ENCODE peak calls at places on chromosomes 16 and 17, in five cellular contexts. M, U, Z, O and Q are unnamed samples.

GRCh38 chr17:42459256-42459982 is 741 bp downstream of the ATP6V0A1 start:
- DNase-seq in M (peak; percentile 77), Z (peak; percentile 69), O (peak; percentile 66), U (peak; percentile 54), Q (no peak)

GRCh38 chr16:29664133-29664912 is 1.3 kb downstream of the SPN start:
- DNase-seq in Z (no peak), M (no peak), U (no peak), O (no peak), Q (no peak)

GRCh38 chr17:2264023-2264860 is 39.3 kb downstream of the SMG6 start:
- DNase-seq in Z (peak; percentile 49), O (no peak), U (no peak), M (peak; percentile 39), Q (no peak)

GRCh38 chr16:86495756-86496261 is 14.5 kb upstream of the FOXF1 start:
- DNase-seq in O (no peak), Z (no peak), M (peak; percentile 56), U (peak; percentile 38), Q (no peak)

GRCh38 chr17:13562271-13562800 is 39.4 kb downstream of the HS3ST3A1 start:
- DNase-seq in Z (peak; percentile 97), O (peak; percentile 61), U (no peak), M (peak; percentile 91), Q (no peak)

GRCh38 chr16:77043076-77043475 is 147.9 kb upstream of the MON1B start:
- DNase-seq in Z (no peak), U (no peak), O (peak; percentile 40), M (peak; percentile 5), Q (no peak)

GRCh38 chr17:27760069-27760885 is 40.1 kb downstream of the NOS2 start:
- DNase-seq in M (peak; percentile 26), U (peak; percentile 87), O (peak; percentile 75), Z (peak; percentile 14), Q (peak; percentile 47)

GRCh38 chr16:67024384-67024896 is 4.5 kb upstream of the CBFB start:
- DNase-seq in O (no peak), Z (no peak), U (no peak), M (no peak), Q (no peak)

GRCh38 chr16:50271148-50272041 is 5.0 kb downstream of the ADCY7 start:
- DNase-seq in U (no peak), Z (no peak), O (peak; percentile 47), M (no peak), Q (no peak)

GRCh38 chr16:4115209-4115940 is 867 bp downstream of the ADCY9 start:
- DNase-seq in M (peak; percentile 79), O (peak; percentile 75), Z (peak; percentile 74), U (peak; percentile 71), Q (peak; percentile 61)

GRCh38 chr17:72518810-72519597 is 398.2 kb downstream of the SOX9 start:
- DNase-seq in M (no peak), O (no peak), Z (no peak), U (no peak), Q (no peak)

GRCh38 chr17:39769974-39770587 is 32.3 kb downstream of the GRB7 start:
- DNase-seq in M (no peak), U (no peak), Z (peak; percentile 32), O (peak; percentile 69), Q (no peak)

GRCh38 chr16:69917739-69918138 is 33.4 kb upstream of the CLEC18A start:
- DNase-seq in O (peak; percentile 98), M (peak; percentile 87), U (peak; percentile 80), Z (peak; percentile 99), Q (peak; percentile 42)

GRCh38 chr17:75345514-75346167 is 56.4 kb upstream of the SLC25A19 start:
- DNase-seq in O (no peak), U (peak; percentile 63), Z (no peak), M (no peak), Q (no peak)

GRCh38 chr16:77171750-77172635 is 19.0 kb upstream of the MON1B start:
- DNase-seq in M (peak; percentile 62), U (no peak), O (peak; percentile 87), Z (peak; percentile 59), Q (peak; percentile 66)

GRCh38 chr16:49821156-49821555 is 34.8 kb downstream of the ZNF423 start:
- DNase-seq in Z (no peak), M (no peak), U (no peak), O (no peak), Q (no peak)

GRCh38 chr17:7984904-7985303 is 17.5 kb upstream of the GUCY2D start:
- DNase-seq in U (no peak), M (no peak), Z (no peak), O (no peak), Q (no peak)

GRCh38 chr16:4089811-4090293 is 26.4 kb downstream of the ADCY9 start:
- DNase-seq in O (no peak), M (no peak), Z (no peak), U (no peak), Q (no peak)

GRCh38 chr16:85418978-85419491 is 194.1 kb upstream of the GSE1 start:
- DNase-seq in U (no peak), M (no peak), Z (no peak), O (no peak), Q (no peak)

GRCh38 chr17:43169561-43170139 is 1.4 kb upstream of the NBR1 start:
- DNase-seq in Z (peak; percentile 26), U (peak; percentile 54), O (peak; percentile 75), M (peak; percentile 82), Q (peak; percentile 20)

GRCh38 chr16:11359370-11359769 is 14.1 kb downstream of the RMI2 start:
- DNase-seq in Z (peak; percentile 90), O (peak; percentile 100), U (no peak), M (peak; percentile 76), Q (no peak)

DNA sequence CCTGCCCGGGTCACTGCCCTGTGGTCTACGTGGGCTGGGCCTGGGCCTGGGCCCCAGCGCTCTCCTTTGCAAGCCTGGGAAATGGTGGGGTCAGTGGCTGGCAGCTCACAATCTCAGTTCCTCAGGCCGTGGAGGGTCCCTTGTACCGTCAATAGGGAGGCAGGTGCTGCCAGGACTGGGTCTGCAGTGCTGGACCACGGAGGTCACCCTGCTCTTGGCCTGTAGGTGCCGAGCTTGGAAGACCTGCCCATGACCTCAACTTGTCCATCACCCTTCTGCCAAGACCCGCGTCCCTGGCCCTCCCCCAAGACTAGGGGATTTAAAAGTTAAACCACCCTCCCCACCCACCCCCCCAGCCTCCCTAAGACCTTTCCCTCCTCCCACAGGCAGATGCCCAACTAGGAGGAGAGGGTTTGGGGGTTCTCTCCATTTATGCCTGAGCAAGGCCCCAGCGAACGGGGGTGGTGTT is 2.5 kb downstream of the TBX2 start:
- DNase-seq in M (no peak), O (no peak), U (no peak), Z (no peak), Q (no peak)
- H3K27me3 ChIP-seq in M (peaks cover 80% of the 10 kb centered on the region), O (peaks cover 83% of the 10 kb centered on the region), U (peaks cover 91% of the 10 kb centered on the region), Z (no peaks in the 10 kb centered on the region), Q (peaks cover 92% of the 10 kb centered on the region)

DNA sequence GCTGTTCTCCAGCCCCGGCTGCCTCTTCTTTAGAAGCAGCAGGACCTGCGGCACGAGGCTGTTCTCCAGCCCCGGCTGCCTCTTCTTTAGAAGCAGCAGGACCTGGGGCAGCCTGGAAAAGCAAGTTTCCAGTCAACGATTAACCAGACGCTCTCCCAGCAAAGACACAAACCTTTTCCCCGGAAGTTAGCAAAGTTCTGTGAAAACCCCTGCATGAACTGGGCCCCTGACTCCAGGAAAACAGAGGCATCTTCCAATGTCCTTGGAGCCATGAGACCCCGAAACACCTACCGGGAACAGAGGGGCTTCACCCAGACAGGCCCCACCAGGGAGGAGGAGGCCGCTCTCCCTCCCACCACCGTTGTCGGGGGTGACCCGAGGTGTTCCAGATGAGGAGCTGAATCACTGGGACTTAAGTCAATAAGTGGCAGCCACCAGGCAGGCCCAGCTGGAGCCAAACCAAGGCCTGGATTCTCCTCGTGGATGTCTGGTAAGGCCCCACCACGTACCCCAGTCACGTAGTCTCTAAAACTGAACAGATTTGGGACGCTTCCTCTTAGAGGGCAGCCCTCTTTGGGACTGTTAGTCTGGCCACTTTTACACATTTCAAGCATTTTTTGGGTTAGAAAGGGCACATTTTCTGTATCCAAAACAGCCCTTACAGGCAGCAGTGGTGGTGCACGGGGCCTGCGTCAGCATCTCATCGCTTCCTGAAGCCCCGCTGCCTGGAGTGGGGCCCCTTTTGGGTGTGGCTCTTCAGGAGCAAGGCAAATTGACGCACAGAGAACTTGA is at the start of gene RPH3AL:
- DNase-seq in M (peak; percentile 83), U (peak; percentile 54), O (no peak), Z (no peak), Q (peak; percentile 48)
- H3K14ac ChIP-seq in M (no peak within 1 kb of the TSS), U (no peak within 1 kb of the TSS), O (peak within 1 kb of the TSS; percentile 10), Z (no peak within 1 kb of the TSS), Q (peak within 1 kb of the TSS; percentile 57)

GRCh38 chr17:55265434-55266021 is 768 bp downstream of the HLF start:
- DNase-seq in O (no peak), M (no peak), Z (no peak), U (no peak), Q (no peak)

GRCh38 chr17:55266051-55266957 is 1.5 kb downstream of the HLF start:
- DNase-seq in M (no peak), O (no peak), Z (no peak), U (peak; percentile 54), Q (no peak)

GRCh38 chr17:55268649-55269480 is 4.1 kb downstream of the HLF start:
- DNase-seq in Z (no peak), O (no peak), U (no peak), M (no peak), Q (no peak)

GRCh38 chr17:55267777-55268648 is 3.3 kb downstream of the HLF start:
- DNase-seq in O (no peak), M (no peak), U (no peak), Z (no peak), Q (no peak)

GRCh38 chr17:55266958-55267688 is 2.4 kb downstream of the HLF start:
- DNase-seq in Z (no peak), U (no peak), M (no peak), O (no peak), Q (no peak)
- H3K27me3 ChIP-seq in Z (peaks cover 53% of the 10 kb centered on the region), U (peaks cover 28% of the 10 kb centered on the region), M (peaks cover 67% of the 10 kb centered on the region), O (peaks cover 43% of the 10 kb centered on the region), Q (peaks cover 6% of the 10 kb centered on the region)

GRCh38 chr17:58007781-58008706 is 998 bp upstream of the SRSF1 start:
- DNase-seq in O (peak; percentile 98), U (peak; percentile 39), M (no peak), Z (no peak), Q (no peak)
- H3K14ac ChIP-seq in O (peak overlapping the region; percentile 56), U (peak overlapping the region; percentile 84), M (no peak overlapping the region), Z (peak overlapping the region; percentile 75), Q (no peak overlapping the region)

DNA sequence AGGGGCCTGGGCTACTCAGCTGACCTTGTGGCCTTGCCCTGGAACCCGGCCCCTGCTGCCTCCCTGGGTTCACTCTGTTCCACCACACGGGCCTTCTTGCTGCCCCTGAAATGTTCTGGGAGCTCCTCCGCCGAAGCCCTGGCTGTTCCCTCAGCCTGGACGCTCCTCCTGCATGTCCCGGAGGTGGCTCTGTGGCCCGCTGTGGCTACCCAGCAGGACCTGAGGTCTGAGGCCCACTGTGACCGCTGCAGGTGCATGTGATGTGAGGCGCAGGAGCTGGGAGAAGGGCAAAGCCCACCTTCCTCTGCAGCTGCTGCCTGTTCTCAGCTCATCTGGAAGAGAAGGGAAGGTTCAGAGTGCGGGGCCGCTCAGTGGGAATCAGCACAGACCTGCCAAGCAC is 38.9 kb upstream of the ACSF3 start:
- DNase-seq in Z (no peak), M (no peak), U (no peak), O (no peak), Q (no peak)
- H3K27me3 ChIP-seq in Z (peaks cover 20% of the 10 kb centered on the region), M (peaks cover 5% of the 10 kb centered on the region), U (no peaks in the 10 kb centered on the region), O (no peaks in the 10 kb centered on the region), Q (no peaks in the 10 kb centered on the region)

DNA sequence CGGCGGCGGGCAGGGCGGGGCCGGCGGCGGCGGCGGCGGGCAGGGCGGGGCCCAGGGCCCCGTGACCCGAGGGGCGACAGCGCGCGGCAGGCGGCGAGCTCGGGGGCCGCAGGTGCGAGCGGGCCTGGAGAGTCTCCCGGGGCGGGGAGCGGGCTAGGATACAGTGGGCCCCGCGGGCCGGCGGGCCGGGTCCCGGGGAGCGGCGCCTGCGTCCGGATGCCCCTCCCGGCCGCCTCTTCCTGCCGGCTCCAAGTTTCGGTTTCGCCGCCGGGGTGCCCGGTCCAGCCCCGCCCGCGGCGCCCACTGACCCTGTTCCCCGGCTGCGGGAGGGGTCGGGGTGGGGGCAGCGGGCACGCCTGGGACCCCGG is at the start of gene RNF213:
- DNase-seq in U (peak; percentile 58), M (peak; percentile 40), Z (no peak), O (peak; percentile 36), Q (peak; percentile 71)
- H3K14ac ChIP-seq in U (peak within 1 kb of the TSS; percentile 86), M (peak within 1 kb of the TSS; percentile 95), Z (peak within 1 kb of the TSS; percentile 100), O (peak within 1 kb of the TSS; percentile 54), Q (peak within 1 kb of the TSS; percentile 89)